ENCODE peak calls at places on chromosomes 2 and 18, in eight cellular contexts. F, Q, R, H, Z, S, W and A are unnamed samples.

GRCh38 chr2:88099798-88100488 is 27.9 kb downstream of the FABP1 start:
- DNase-seq in F (no peak), Q (no peak), R (peak; percentile 44), H (no peak), Z (no peak), S (no peak), W (peak; percentile 38), A (no peak)

GRCh38 chr2:186327251-186327868 is 158.7 kb upstream of the ZC3H15 start:
- DNase-seq in F (no peak), Q (no peak), R (no peak), H (no peak), Z (no peak), S (no peak), W (no peak), A (no peak)

GRCh38 chr2:85745619-85746018 is 8.2 kb upstream of the ATOH8 start:
- DNase-seq in F (no peak), Q (no peak), R (no peak), H (no peak), Z (no peak), S (no peak), W (no peak), A (peak; percentile 40)

GRCh38 chr2:45241061-45241561 is 231.9 kb upstream of the SIX2 start:
- DNase-seq in F (no peak), Q (no peak), R (peak; percentile 83), H (no peak), Z (no peak), S (no peak), W (peak; percentile 19), A (no peak)

GRCh38 chr2:64640153-64641044 is 13.3 kb downstream of the SERTAD2 start:
- DNase-seq in F (no peak), Q (no peak), R (no peak), H (no peak), Z (no peak), S (no peak), W (peak; percentile 65), A (no peak)

GRCh38 chr2:160753331-160753654 is 259.7 kb upstream of the RBMS1 start:
- DNase-seq in F (no peak), Q (no peak), R (no peak), H (no peak), Z (no peak), S (no peak), W (no peak), A (no peak)

GRCh38 chr2:54635554-54636152 is 87.8 kb upstream of the EML6 start:
- DNase-seq in F (no peak), Q (no peak), R (no peak), H (no peak), Z (no peak), S (no peak), W (no peak), A (no peak)

GRCh38 chr18:46264255-46264654 is 160.1 kb downstream of the HAUS1 start:
- DNase-seq in F (no peak), Q (no peak), R (peak; percentile 69), H (no peak), Z (no peak), S (no peak), W (peak; percentile 54), A (no peak)

GRCh38 chr2:70964596-70965386 is 13.6 kb upstream of the ANKRD53 start:
- DNase-seq in F (peak; percentile 82), Q (no peak), R (no peak), H (peak; percentile 90), Z (peak; percentile 88), S (peak; percentile 61), W (peak; percentile 52), A (peak; percentile 84)

GRCh38 chr2:134098258-134098785 is 155.6 kb upstream of the MGAT5 start:
- DNase-seq in F (no peak), Q (no peak), R (no peak), H (no peak), Z (no peak), S (no peak), W (no peak), A (no peak)

GRCh38 chr2:159907914-159908313 is 109.9 kb upstream of the CD302 start:
- DNase-seq in F (no peak), Q (no peak), R (peak; percentile 51), H (no peak), Z (no peak), S (no peak), W (no peak), A (no peak)

GRCh38 chr2:126239560-126239959 is 416.4 kb upstream of the GYPC start:
- DNase-seq in F (no peak), Q (no peak), R (no peak), H (no peak), Z (no peak), S (no peak), W (no peak), A (no peak)

GRCh38 chr2:24566630-24567029 is 75.6 kb downstream of the NCOA1 start:
- DNase-seq in F (peak; percentile 18), Q (no peak), R (no peak), H (no peak), Z (no peak), S (no peak), W (no peak), A (no peak)

GRCh38 chr2:10400002-10400401 is 48.1 kb downstream of the ODC1 start:
- DNase-seq in F (no peak), Q (no peak), R (no peak), H (no peak), Z (no peak), S (no peak), W (no peak), A (no peak)

GRCh38 chr2:239264838-239265651 is 135.8 kb downstream of the HDAC4 start:
- DNase-seq in F (no peak), Q (no peak), R (peak; percentile 46), H (peak; percentile 66), Z (peak; percentile 76), S (peak; percentile 42), W (no peak), A (peak; percentile 71)

GRCh38 chr18:48723016-48723415 is 184.2 kb downstream of the CTIF start:
- DNase-seq in F (no peak), Q (no peak), R (no peak), H (no peak), Z (no peak), S (no peak), W (no peak), A (no peak)

GRCh38 chr2:55025082-55025481 is 25.2 kb downstream of the RTN4 start:
- DNase-seq in F (no peak), Q (no peak), R (no peak), H (no peak), Z (no peak), S (no peak), W (no peak), A (no peak)

DNA sequence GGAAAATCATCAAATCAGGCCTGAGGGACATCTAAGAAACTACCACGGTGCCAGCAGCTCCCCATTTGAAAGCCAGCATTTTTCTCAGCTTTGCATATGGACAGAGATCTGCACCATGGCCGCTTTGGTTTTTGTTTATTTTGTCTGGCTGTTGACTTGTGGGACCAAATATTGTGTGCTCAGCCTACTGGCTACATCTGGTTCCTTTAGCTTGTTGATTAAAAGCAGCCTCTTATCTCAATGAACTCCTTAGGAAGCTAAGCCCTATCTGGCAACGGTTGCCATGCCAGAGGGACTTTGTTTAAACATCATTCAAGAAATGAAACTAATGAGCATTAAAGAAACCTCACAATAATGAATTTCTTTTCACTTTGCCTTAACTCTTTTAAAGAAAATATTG is 32.4 kb upstream of the CCDC150 start:
- DNase-seq in F (no peak), Q (no peak), R (no peak), H (no peak), Z (no peak), S (no peak), W (no peak), A (no peak)
- H3K4me3 ChIP-seq in F (no peak overlapping the region), Q (no peak overlapping the region), R (no peak overlapping the region), H (no peak overlapping the region), Z (no peak overlapping the region), S (no peak overlapping the region), W (no peak overlapping the region), A (no peak overlapping the region)

GRCh38 chr18:78977627-78978271 is 1.9 kb upstream of the SALL3 start:
- DNase-seq in F (no peak), Q (no peak), R (no peak), H (no peak), Z (no peak), S (no peak), W (no peak), A (no peak)

GRCh38 chr18:78974115-78974740 is 5.4 kb upstream of the SALL3 start:
- DNase-seq in F (no peak), Q (no peak), R (no peak), H (no peak), Z (no peak), S (no peak), W (no peak), A (no peak)

GRCh38 chr18:78975282-78975681 is 4.3 kb upstream of the SALL3 start:
- DNase-seq in F (no peak), Q (no peak), R (no peak), H (no peak), Z (no peak), S (no peak), W (no peak), A (no peak)

GRCh38 chr18:78976697-78977626 is 2.7 kb upstream of the SALL3 start:
- DNase-seq in F (no peak), Q (no peak), R (no peak), H (no peak), Z (no peak), S (no peak), W (no peak), A (no peak)

GRCh38 chr18:78975699-78976098 is 3.9 kb upstream of the SALL3 start:
- DNase-seq in F (no peak), Q (no peak), R (no peak), H (no peak), Z (no peak), S (no peak), W (no peak), A (no peak)
- H3K27me3 ChIP-seq in F (peaks cover 2% of the 10 kb centered on the region), Q (peaks cover 72% of the 10 kb centered on the region), R (peaks cover 30% of the 10 kb centered on the region), H (peaks cover 29% of the 10 kb centered on the region), Z (peaks cover 57% of the 10 kb centered on the region), S (peaks cover 87% of the 10 kb centered on the region), W (peaks cover 56% of the 10 kb centered on the region), A (peaks cover 91% of the 10 kb centered on the region)

GRCh38 chr2:218981390-218982311 is 3.3 kb downstream of the FEV start:
- DNase-seq in F (peak; percentile 35), Q (no peak), R (no peak), H (peak; percentile 35), Z (peak; percentile 54), S (no peak), W (peak; percentile 50), A (peak; percentile 67)
- H3K4me3 ChIP-seq in F (peak overlapping the region; percentile 29), Q (no peak overlapping the region), R (no peak overlapping the region), H (peak overlapping the region; percentile 50), Z (peak overlapping the region; percentile 37), S (peak overlapping the region; percentile 41), W (peak overlapping the region; percentile 24), A (peak overlapping the region; percentile 23)

GRCh38 chr2:106664669-106665068 is 177.5 kb downstream of the CD8B2 start:
- DNase-seq in F (no peak), Q (no peak), R (no peak), H (no peak), Z (no peak), S (no peak), W (no peak), A (no peak)

DNA sequence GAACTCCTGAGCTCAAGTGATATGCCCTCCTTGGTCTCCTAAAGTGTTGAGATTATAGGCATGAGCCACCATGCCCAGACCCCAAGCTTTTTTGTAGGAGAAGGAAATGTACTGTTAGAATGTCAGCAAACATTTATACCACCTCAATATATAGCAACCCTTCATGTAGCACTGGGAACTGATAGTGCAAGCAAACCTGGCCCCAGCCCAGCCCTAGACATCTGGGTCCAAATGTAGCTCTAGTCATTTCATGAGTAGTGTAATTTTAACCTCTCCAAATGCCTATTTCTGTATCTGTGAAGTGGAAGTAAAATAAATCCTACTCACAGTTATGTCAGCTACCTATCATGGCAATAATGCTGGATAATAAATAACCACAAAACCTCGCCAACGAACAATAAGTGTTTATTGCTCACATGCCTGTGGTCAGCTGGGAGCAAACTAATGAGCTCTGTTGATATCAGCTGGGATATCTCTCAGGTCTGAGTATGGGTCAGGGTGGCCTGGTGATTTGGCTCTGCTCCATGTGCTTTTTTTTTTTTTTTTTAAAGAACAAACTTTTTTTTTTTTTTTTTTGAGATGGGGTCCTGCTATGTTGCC is 180.4 kb downstream of the CD8B2 start:
- DNase-seq in F (no peak), Q (no peak), R (no peak), H (no peak), Z (no peak), S (no peak), W (no peak), A (no peak)
- H3K27me3 ChIP-seq in F (no peaks in the 10 kb centered on the region), Q (no peaks in the 10 kb centered on the region), R (no peaks in the 10 kb centered on the region), H (no peaks in the 10 kb centered on the region), Z (no peaks in the 10 kb centered on the region), S (no peaks in the 10 kb centered on the region), W (no peaks in the 10 kb centered on the region), A (no peaks in the 10 kb centered on the region)